ENCODE peak calls at places on chromosomes 16 and 17, in six cellular contexts. M is SW 1271; P is mesenteric fat pad; N is stimulated activated naive CD8-positive, alpha-beta T cell treated with anti-CD3 and anti-CD28 coated beads, Interleukin-15, amount 100 ng/mL, for 72 hours; Y is stimulated activated CD4-positive, alpha-beta T cell treated with anti-CD3 and anti-CD28 coated beads, Interleukin-4, amount 100 ng/mL, for 48 hours; U is anterior cingulate cortex. Z is an unnamed sample.
A peak's percentile ranks its signal among the peaks of the same experiment; 100 is the strongest.

GRCh38 chr17:13362341-13363122 is 239.2 kb downstream of the HS3ST3A1 start:
- DNase-seq in P (no peak), U (no peak), N (no peak), M (no peak), Y (no peak), Z (peak; percentile 91)

GRCh38 chr16:57846078-57846697 is 43.9 kb upstream of the KIFC3 start:
- DNase-seq in U (no peak), M (no peak), N (no peak), P (peak; percentile 65), Y (no peak), Z (no peak)

GRCh38 chr17:64107517-64108235 is 22.3 kb downstream of the ERN1 start:
- DNase-seq in Y (no peak), N (no peak), P (no peak), M (no peak), U (no peak), Z (no peak)

GRCh38 chr17:61390479-61390791 is 9.2 kb upstream of the TBX2 start:
- DNase-seq in Y (no peak), P (no peak), U (no peak), N (no peak), M (no peak), Z (no peak)

GRCh38 chr16:11673091-11674000 is 5.1 kb downstream of the SNN start:
- DNase-seq in M (no peak), N (no peak), U (no peak), P (no peak), Y (no peak), Z (no peak)

GRCh38 chr16:71885261-71885650 is 1.3 kb upstream of the ZNF821 start:
- DNase-seq in M (no peak), Y (no peak), P (no peak), U (no peak), N (no peak), Z (no peak)

GRCh38 chr16:2048116-2048543 is 345 bp downstream of the TSC2 start:
- DNase-seq in Y (no peak), N (no peak), P (no peak), M (no peak), U (no peak), Z (no peak)

GRCh38 chr17:40901981-40902862 is 17.2 kb upstream of the KRT20 start:
- DNase-seq in M (no peak), N (no peak), U (no peak), P (no peak), Y (no peak), Z (peak; percentile 71)

GRCh38 chr17:56807723-56808122 is 26.0 kb downstream of the C17orf67 start:
- DNase-seq in M (no peak), N (no peak), P (no peak), U (no peak), Y (no peak), Z (no peak)

GRCh38 chr17:48441862-48442261 is 11.8 kb upstream of the SKAP1 start:
- DNase-seq in U (no peak), M (no peak), P (no peak), Y (no peak), N (no peak), Z (no peak)

GRCh38 chr17:8955560-8955959 is 9.9 kb downstream of the PIK3R5 start:
- DNase-seq in P (no peak), Y (no peak), N (no peak), U (no peak), M (no peak), Z (no peak)

GRCh38 chr17:69448431-69449102 is 34.1 kb downstream of the MAP2K6 start:
- DNase-seq in M (no peak), N (no peak), Y (no peak), P (no peak), U (peak; percentile 70), Z (no peak)

GRCh38 chr17:48792033-48792798 is 24.8 kb downstream of the TTLL6 start:
- DNase-seq in U (no peak), Y (no peak), N (no peak), M (no peak), P (no peak), Z (no peak)

Z was measured in IMR-90.